ENCODE peak calls at places on chromosomes 12 and 14, in seven cellular contexts. E is T-cell, Y is progenitor cell of endocrine pancreas, M is T follicular helper cell, P is NCI-H146, B is NCI-H1417, K is left colon. Q is an unnamed sample.

GRCh38 chr14:75449703-75450102 is 21.9 kb downstream of the JDP2 start:
- DNase-seq in M (no peak), B (no peak), E (no peak), K (no peak), P (no peak), Y (no peak), Q (no peak)

GRCh38 chr12:82740129-82741000 is 53.7 kb downstream of the TMTC2 start:
- DNase-seq in Y (no peak), B (no peak), K (no peak), E (no peak), M (no peak), P (no peak), Q (no peak)

GRCh38 chr14:74380845-74381244 is 32.6 kb downstream of the VRTN start:
- DNase-seq in M (no peak), B (no peak), Y (no peak), E (no peak), P (no peak), K (no peak), Q (no peak)

GRCh38 chr14:99026471-99026870 is 245.5 kb downstream of the BCL11B start:
- DNase-seq in E (no peak), M (no peak), B (no peak), K (no peak), Y (no peak), P (no peak), Q (no peak)

GRCh38 chr14:64960762-64961276 is 11.3 kb downstream of the RAB15 start:
- DNase-seq in B (peak; percentile 49), M (no peak), E (no peak), P (no peak), Y (no peak), K (no peak), Q (no peak)

GRCh38 chr12:90627180-90627896 is 327.6 kb downstream of the CCER1 start:
- DNase-seq in P (no peak), Y (no peak), K (no peak), B (no peak), M (no peak), E (no peak), Q (no peak)

GRCh38 chr12:52360663-52361271 is 6.5 kb downstream of the KRT85 start:
- DNase-seq in E (no peak), Y (no peak), M (no peak), B (no peak), K (no peak), P (no peak), Q (no peak)

GRCh38 chr14:30389134-30389900 is 169.6 kb upstream of the G2E3 start:
- DNase-seq in M (no peak), K (no peak), B (no peak), Y (no peak), E (no peak), P (no peak), Q (peak; percentile 24)

GRCh38 chr12:59041241-59042121 is 121.2 kb upstream of the LRIG3 start:
- DNase-seq in M (no peak), K (no peak), B (no peak), P (no peak), Y (no peak), E (no peak), Q (no peak)

GRCh38 chr14:81023095-81023710 is 67.8 kb downstream of the TSHR start:
- DNase-seq in B (no peak), M (no peak), P (no peak), K (no peak), Y (no peak), E (no peak), Q (no peak)

GRCh38 chr14:104787736-104788532 is 7.6 kb downstream of the AKT1 start:
- DNase-seq in E (no peak), M (no peak), P (peak; percentile 94), K (no peak), Y (no peak), B (no peak), Q (no peak)

GRCh38 chr14:58107947-58108552 is 44.0 kb downstream of the ARMH4 start:
- DNase-seq in K (peak; percentile 41), M (peak; percentile 3), Y (no peak), E (peak; percentile 25), B (peak; percentile 57), P (peak; percentile 11), Q (no peak)

GRCh38 chr14:100832311-100832960 is 6.5 kb downstream of the MEG3 start:
- DNase-seq in B (no peak), K (no peak), P (no peak), E (no peak), Y (no peak), M (no peak), Q (no peak)

GRCh38 chr14:68000516-68000915 is 180.9 kb downstream of the RAD51B start:
- DNase-seq in M (no peak), K (no peak), P (no peak), Y (no peak), E (no peak), B (no peak), Q (no peak)

GRCh38 chr12:18700254-18700653 is 37.6 kb downstream of the PLCZ1 start:
- DNase-seq in P (no peak), B (no peak), K (no peak), Y (no peak), M (no peak), E (no peak), Q (peak; percentile 48)

GRCh38 chr12:107320031-107320928 is 226.9 kb upstream of the CRY1 start:
- DNase-seq in P (peak; percentile 72), K (peak; percentile 43), B (peak; percentile 77), E (peak; percentile 82), M (peak; percentile 70), Y (no peak), Q (peak; percentile 24)

GRCh38 chr14:105465209-105466031 is 9.2 kb upstream of the CRIP2 start:
- DNase-seq in P (no peak), M (no peak), Y (no peak), B (no peak), K (no peak), E (no peak), Q (peak; percentile 62)

GRCh38 chr14:64784006-64784405 is 79.8 kb downstream of the PLEKHG3 start:
- DNase-seq in Y (no peak), P (no peak), K (no peak), E (no peak), B (no peak), M (no peak), Q (no peak)

GRCh38 chr12:132741620-132742019 is 20.0 kb downstream of the ANKLE2 start:
- DNase-seq in P (no peak), K (no peak), E (no peak), Y (no peak), B (no peak), M (no peak), Q (no peak)

GRCh38 chr12:6056406-6057211 is 67.9 kb downstream of the VWF start:
- DNase-seq in P (peak; percentile 20), K (no peak), M (no peak), E (peak; percentile 13), Y (no peak), B (no peak), Q (no peak)

GRCh38 chr12:26632746-26633145 is 200.2 kb downstream of the ITPR2 start:
- DNase-seq in M (no peak), Y (no peak), B (no peak), P (no peak), K (no peak), E (no peak), Q (no peak)

GRCh38 chr12:75825686-75826085 is 205.9 kb downstream of the PHLDA1 start:
- DNase-seq in Y (no peak), E (no peak), B (no peak), P (no peak), M (no peak), K (no peak), Q (no peak)

GRCh38 chr14:104432611-104433231 is 146.8 kb upstream of the C14orf180 start:
- DNase-seq in P (no peak), Y (no peak), B (no peak), K (no peak), M (no peak), E (no peak), Q (peak; percentile 10)

GRCh38 chr12:121799842-121800693 is 3.7 kb upstream of the SETD1B start:
- DNase-seq in B (peak; percentile 90), M (peak; percentile 66), K (peak; percentile 94), P (peak; percentile 86), Y (no peak), E (peak; percentile 55), Q (peak; percentile 91)

GRCh38 chr12:61311413-61311812 is 948.8 kb upstream of the USP15 start:
- DNase-seq in M (no peak), P (no peak), B (no peak), K (no peak), E (no peak), Y (no peak), Q (no peak)

GRCh38 chr14:105445290-105445689 is 25.7 kb downstream of the MTA1 start:
- DNase-seq in B (no peak), P (no peak), M (no peak), Y (no peak), E (no peak), K (no peak), Q (no peak)

GRCh38 chr14:32950584-32950983 is 11.9 kb downstream of the NPAS3 start:
- DNase-seq in Y (no peak), P (no peak), K (no peak), M (no peak), B (no peak), E (no peak), Q (no peak)

Q was measured in heart right ventricle.